ENCODE peak calls at places on chromosomes 6 and 20, in ten cellular contexts. N, W, R, D, C, P, V, J, Z and B are unnamed samples.

GRCh38 chr6:33824461-33825154 is 20.8 kb upstream of the MLN start:
- DNase-seq in N (no peak), W (no peak), R (no peak), D (peak; percentile 18), C (no peak), P (no peak), V (peak; percentile 24), J (no peak), Z (no peak), B (peak; percentile 59)

GRCh38 chr20:44632103-44632752 is 19.3 kb downstream of the ADA start:
- DNase-seq in N (no peak), W (no peak), R (no peak), D (no peak), C (no peak), P (no peak), V (no peak), J (no peak), Z (no peak), B (no peak)

GRCh38 chr20:46311039-46311650 is 2.8 kb upstream of the CDH22 start:
- DNase-seq in N (no peak), W (no peak), R (no peak), D (no peak), C (no peak), P (no peak), V (no peak), J (no peak), Z (no peak), B (no peak)

GRCh38 chr20:63736893-63737689 is 627 bp downstream of the LIME1 start:
- DNase-seq in N (peak; percentile 71), W (no peak), R (no peak), D (no peak), C (peak; percentile 63), P (peak; percentile 76), V (no peak), J (no peak), Z (peak; percentile 71), B (no peak)

GRCh38 chr20:40710608-40711007 is 21.6 kb upstream of the MAFB start:
- DNase-seq in N (no peak), W (no peak), R (no peak), D (no peak), C (no peak), P (no peak), V (no peak), J (no peak), Z (no peak), B (peak; percentile 24)

GRCh38 chr6:16278048-16278724 is 39.8 kb downstream of the GMPR start:
- DNase-seq in N (no peak), W (no peak), R (no peak), D (peak; percentile 7), C (no peak), P (no peak), V (no peak), J (no peak), Z (no peak), B (no peak)

GRCh38 chr6:55445648-55446204 is 118.5 kb downstream of the GFRAL start:
- DNase-seq in N (no peak), W (no peak), R (no peak), D (peak; percentile 8), C (peak; percentile 19), P (no peak), V (peak; percentile 28), J (no peak), Z (no peak), B (peak; percentile 71)

GRCh38 chr6:127792616-127793015 is 108.2 kb downstream of the THEMIS start:
- DNase-seq in N (no peak), W (no peak), R (no peak), D (no peak), C (no peak), P (no peak), V (no peak), J (no peak), Z (no peak), B (no peak)

GRCh38 chr6:3887150-3887700 is 38.1 kb downstream of the FAM50B start:
- DNase-seq in N (peak; percentile 86), W (peak; percentile 24), R (no peak), D (no peak), C (no peak), P (no peak), V (peak; percentile 64), J (no peak), Z (no peak), B (peak; percentile 69)

GRCh38 chr6:22145823-22146379 is 150.9 kb downstream of the PRL start:
- DNase-seq in N (no peak), W (peak; percentile 61), R (no peak), D (no peak), C (no peak), P (no peak), V (peak; percentile 73), J (peak; percentile 49), Z (no peak), B (peak; percentile 74)

GRCh38 chr6:148934534-148934933 is 187.7 kb downstream of the UST start:
- DNase-seq in N (no peak), W (no peak), R (no peak), D (no peak), C (no peak), P (no peak), V (peak; percentile 52), J (no peak), Z (peak; percentile 75), B (peak; percentile 69)

DNA sequence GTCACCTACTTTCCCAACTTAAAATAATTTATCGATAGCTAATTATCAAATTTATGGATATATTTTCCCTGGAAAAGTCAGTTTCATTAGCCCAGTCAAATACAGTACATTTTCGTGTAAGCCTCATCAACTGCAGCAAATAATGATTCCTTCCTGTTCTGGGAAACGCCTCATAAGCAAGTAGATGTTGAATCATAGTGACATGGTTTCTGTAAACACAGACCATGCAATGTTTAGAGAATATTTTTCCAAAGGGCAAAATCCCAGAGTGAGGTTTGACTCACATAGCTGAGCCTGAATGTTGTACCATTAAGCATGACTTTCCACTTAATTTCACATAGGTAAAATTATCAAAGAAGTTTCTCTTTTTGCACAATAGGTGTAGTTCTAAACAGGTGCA is 16.7 kb upstream of the VNN1 start:
- DNase-seq in N (no peak), W (no peak), R (no peak), D (no peak), C (no peak), P (no peak), V (peak; percentile 12), J (no peak), Z (no peak), B (peak; percentile 10)
- H3K4me3 ChIP-seq in N (no peak overlapping the region), W (no peak overlapping the region), R (no peak overlapping the region), D (no peak overlapping the region), C (no peak overlapping the region), P (no peak overlapping the region), V (no peak overlapping the region), J (no peak overlapping the region), Z (no peak overlapping the region), B (no peak overlapping the region)

GRCh38 chr20:35000311-35000921 is 44.7 kb downstream of the MYH7B start:
- DNase-seq in N (no peak), W (no peak), R (no peak), D (no peak), C (peak; percentile 82), P (no peak), V (no peak), J (no peak), Z (no peak), B (no peak)

GRCh38 chr20:35002426-35003210 is 47.0 kb downstream of the MYH7B start:
- DNase-seq in N (peak; percentile 31), W (no peak), R (no peak), D (no peak), C (no peak), P (no peak), V (no peak), J (no peak), Z (peak; percentile 44), B (no peak)

GRCh38 chr20:35003211-35004031 is 47.8 kb downstream of the MYH7B start:
- DNase-seq in N (peak; percentile 41), W (no peak), R (no peak), D (no peak), C (no peak), P (no peak), V (no peak), J (no peak), Z (peak; percentile 51), B (no peak)

GRCh38 chr20:35000922-35001595 is 45.4 kb downstream of the MYH7B start:
- DNase-seq in N (no peak), W (no peak), R (no peak), D (no peak), C (no peak), P (no peak), V (no peak), J (no peak), Z (no peak), B (no peak)

DNA sequence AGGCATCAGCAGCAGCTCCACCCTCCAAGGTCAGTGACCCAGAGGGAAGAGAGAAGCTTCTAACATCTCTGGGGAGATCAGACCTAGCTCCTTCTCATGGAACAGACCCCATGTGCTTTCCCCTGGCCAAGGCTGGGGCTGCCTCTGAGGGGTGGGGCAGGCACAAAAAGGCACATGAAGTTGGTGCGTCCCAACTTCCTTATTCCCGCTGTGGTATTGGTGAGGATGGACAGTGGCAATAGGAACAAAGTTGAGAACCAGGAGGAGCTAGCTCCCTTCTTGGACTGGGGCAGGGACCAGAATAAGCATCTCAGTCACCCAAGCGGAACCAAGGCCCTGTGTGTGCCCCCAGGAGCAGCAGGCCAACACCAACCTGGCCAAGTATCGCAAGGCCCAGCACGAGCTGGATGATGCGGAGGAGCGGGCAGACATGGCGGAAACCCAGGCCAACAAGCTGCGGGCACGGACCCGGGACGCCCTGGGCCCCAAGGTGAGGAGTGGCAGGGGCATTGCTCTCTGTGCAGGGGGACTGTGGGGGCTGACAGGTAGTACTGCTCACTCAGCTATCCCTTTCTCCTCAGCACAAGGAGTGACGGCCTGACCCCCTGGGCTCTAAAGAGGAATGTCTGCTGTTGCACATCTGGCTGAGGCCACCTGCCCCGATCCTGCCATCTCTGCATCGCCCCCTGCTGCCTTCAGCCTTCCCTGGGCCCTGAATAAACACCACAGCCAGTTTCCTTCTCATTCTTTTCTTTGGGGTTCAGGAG is 46.1 kb downstream of the MYH7B start:
- DNase-seq in N (no peak), W (no peak), R (no peak), D (no peak), C (peak; percentile 31), P (no peak), V (no peak), J (no peak), Z (no peak), B (no peak)
- TF ChIP-seq CTCF in N (no peak), W (peak; percentile 38), R (peak; percentile 57), D (no peak), C (peak; percentile 70), P (no peak), V (peak; percentile 10), J (no peak), Z (no peak), B (peak; percentile 38)

DNA sequence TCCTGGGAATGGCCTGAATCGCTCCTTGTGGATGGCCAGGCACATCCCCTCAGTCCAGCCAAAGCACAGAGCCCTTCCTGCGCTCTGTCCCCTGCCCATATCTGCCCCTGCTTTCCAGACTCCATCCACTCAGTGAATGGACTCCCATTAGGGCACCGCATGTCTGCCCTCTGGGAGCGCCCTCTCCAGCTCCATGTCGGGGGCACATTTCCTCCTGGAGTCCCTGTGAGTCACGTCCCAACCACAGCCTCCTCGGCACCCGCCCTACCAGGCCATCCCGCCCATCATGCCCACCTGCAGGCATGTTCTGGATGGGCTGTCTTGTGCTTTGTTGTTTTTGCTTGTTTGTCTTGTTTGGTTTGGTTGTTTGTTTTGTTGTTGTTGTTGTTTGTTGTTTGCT is 96.8 kb downstream of the PSMB1 start:
- DNase-seq in N (no peak), W (no peak), R (no peak), D (no peak), C (no peak), P (no peak), V (no peak), J (no peak), Z (no peak), B (no peak)
- H3K4me3 ChIP-seq in N (no peak overlapping the region), W (no peak overlapping the region), R (no peak overlapping the region), D (no peak overlapping the region), C (no peak overlapping the region), P (no peak overlapping the region), V (no peak overlapping the region), J (no peak overlapping the region), Z (no peak overlapping the region), B (no peak overlapping the region)

GRCh38 chr6:14696367-14696766 is 549.5 kb upstream of the JARID2 start:
- DNase-seq in N (no peak), W (no peak), R (no peak), D (no peak), C (no peak), P (no peak), V (no peak), J (no peak), Z (no peak), B (no peak)
- TF ChIP-seq CTCF in N (no peak), W (no peak), R (no peak), D (no peak), C (no peak), P (no peak), V (no peak), J (no peak), Z (no peak), B (no peak)